ENCODE peak calls at places on chromosome 11, in seven cellular contexts. One of them, this sample, is unnamed. For H3K36me3, the result is how much of the 10 kb centered on the place peaks cover.

GRCh38 chr11:119031912-119032280 is 1.2 kb upstream of the SLC37A4 start:
- DNase-seq in stomach: no peak
- DNase-seq in testis: no peak
- DNase-seq in body of pancreas: no peak
- DNase-seq in transverse colon: no peak
- DNase-seq in HCT116: no peak
- DNase-seq in tibial nerve: no peak
- DNase-seq in this sample: no peak

GRCh38 chr11:131109256-131109655 is 193.0 kb upstream of the SNX19 start:
- DNase-seq in stomach: no peak
- DNase-seq in testis: no peak
- DNase-seq in body of pancreas: no peak
- DNase-seq in transverse colon: no peak
- DNase-seq in HCT116: no peak
- DNase-seq in tibial nerve: no peak
- DNase-seq in this sample: no peak

GRCh38 chr11:105799728-105800462 is 190.0 kb downstream of the GRIA4 start:
- DNase-seq in stomach: no peak
- DNase-seq in testis: no peak
- DNase-seq in body of pancreas: no peak
- DNase-seq in transverse colon: no peak
- DNase-seq in HCT116: no peak
- DNase-seq in tibial nerve: no peak
- DNase-seq in this sample: no peak

GRCh38 chr11:36427079-36427478 is 83.0 kb downstream of the TRAF6 start:
- DNase-seq in stomach: no peak
- DNase-seq in testis: no peak
- DNase-seq in body of pancreas: no peak
- DNase-seq in transverse colon: no peak
- DNase-seq in HCT116: no peak
- DNase-seq in tibial nerve: peak
- DNase-seq in this sample: no peak

GRCh38 chr11:27085115-27085514 is 44.5 kb downstream of the BBOX1 start:
- DNase-seq in stomach: no peak
- DNase-seq in testis: no peak
- DNase-seq in body of pancreas: no peak
- DNase-seq in transverse colon: no peak
- DNase-seq in HCT116: no peak
- DNase-seq in tibial nerve: no peak
- DNase-seq in this sample: no peak

GRCh38 chr11:117345039-117345438 is 17.4 kb downstream of the CEP164 start:
- DNase-seq in stomach: no peak
- DNase-seq in testis: no peak
- DNase-seq in body of pancreas: no peak
- DNase-seq in transverse colon: no peak
- DNase-seq in HCT116: no peak
- DNase-seq in tibial nerve: no peak
- DNase-seq in this sample: no peak

GRCh38 chr11:44604171-44604581 is 38.7 kb downstream of the CD82 start:
- DNase-seq in stomach: no peak
- DNase-seq in testis: no peak
- DNase-seq in body of pancreas: peak
- DNase-seq in transverse colon: no peak
- DNase-seq in HCT116: no peak
- DNase-seq in tibial nerve: no peak
- DNase-seq in this sample: no peak

GRCh38 chr11:33900159-33900855 is 8.4 kb upstream of the LMO2 start:
- DNase-seq in stomach: no peak
- DNase-seq in testis: no peak
- DNase-seq in body of pancreas: no peak
- DNase-seq in transverse colon: no peak
- DNase-seq in HCT116: no peak
- DNase-seq in tibial nerve: no peak
- DNase-seq in this sample: no peak

GRCh38 chr11:43021466-43021865 is 290.3 kb upstream of the API5 start:
- DNase-seq in stomach: no peak
- DNase-seq in testis: peak
- DNase-seq in body of pancreas: no peak
- DNase-seq in transverse colon: no peak
- DNase-seq in HCT116: no peak
- DNase-seq in tibial nerve: no peak
- DNase-seq in this sample: no peak

GRCh38 chr11:74575999-74576398 is 16.4 kb upstream of the POLD3 start:
- DNase-seq in stomach: no peak
- DNase-seq in testis: no peak
- DNase-seq in body of pancreas: no peak
- DNase-seq in transverse colon: no peak
- DNase-seq in HCT116: no peak
- DNase-seq in tibial nerve: no peak
- DNase-seq in this sample: no peak

GRCh38 chr11:60059052-60059451 is 2.6 kb downstream of the MS4A3 start:
- DNase-seq in stomach: no peak
- DNase-seq in testis: no peak
- DNase-seq in body of pancreas: no peak
- DNase-seq in transverse colon: no peak
- DNase-seq in HCT116: no peak
- DNase-seq in tibial nerve: no peak
- DNase-seq in this sample: no peak

GRCh38 chr11:64090811-64091516 is 55.2 kb downstream of the FLRT1 start:
- DNase-seq in stomach: no peak
- DNase-seq in testis: no peak
- DNase-seq in body of pancreas: no peak
- DNase-seq in transverse colon: no peak
- DNase-seq in HCT116: no peak
- DNase-seq in tibial nerve: no peak
- DNase-seq in this sample: no peak

GRCh38 chr11:122038543-122038942 is 77.5 kb downstream of the BLID start:
- DNase-seq in stomach: no peak
- DNase-seq in testis: no peak
- DNase-seq in body of pancreas: no peak
- DNase-seq in transverse colon: no peak
- DNase-seq in HCT116: no peak
- DNase-seq in tibial nerve: no peak
- DNase-seq in this sample: no peak

GRCh38 chr11:67453816-67454732 is 1.1 kb upstream of the CABP4 start:
- DNase-seq in stomach: no peak
- DNase-seq in testis: no peak
- DNase-seq in body of pancreas: no peak
- DNase-seq in transverse colon: no peak
- DNase-seq in HCT116: no peak
- DNase-seq in tibial nerve: no peak
- DNase-seq in this sample: no peak

GRCh38 chr11:91860661-91861060 is 364.0 kb upstream of the FAT3 start:
- DNase-seq in stomach: no peak
- DNase-seq in testis: no peak
- DNase-seq in body of pancreas: no peak
- DNase-seq in transverse colon: no peak
- DNase-seq in HCT116: no peak
- DNase-seq in tibial nerve: no peak
- DNase-seq in this sample: no peak

GRCh38 chr11:17014321-17014773 is at the start of gene PLEKHA7:
- DNase-seq in stomach: peak
- DNase-seq in testis: no peak
- DNase-seq in body of pancreas: peak
- DNase-seq in transverse colon: peak
- DNase-seq in HCT116: no peak
- DNase-seq in tibial nerve: no peak
- DNase-seq in this sample: no peak

GRCh38 chr11:27244900-27245299 is 118.1 kb downstream of the CCDC34 start:
- DNase-seq in stomach: no peak
- DNase-seq in testis: no peak
- DNase-seq in body of pancreas: no peak
- DNase-seq in transverse colon: no peak
- DNase-seq in HCT116: no peak
- DNase-seq in tibial nerve: no peak
- DNase-seq in this sample: no peak

GRCh38 chr11:126497581-126498109 is 142.2 kb downstream of the ST3GAL4 start:
- DNase-seq in stomach: no peak
- DNase-seq in testis: no peak
- DNase-seq in body of pancreas: no peak
- DNase-seq in transverse colon: no peak
- DNase-seq in HCT116: no peak
- DNase-seq in tibial nerve: no peak
- DNase-seq in this sample: no peak

GRCh38 chr11:75495749-75496641 is 29.7 kb downstream of the GDPD5 start:
- DNase-seq in stomach: no peak
- DNase-seq in testis: no peak
- DNase-seq in body of pancreas: no peak
- DNase-seq in transverse colon: no peak
- DNase-seq in HCT116: no peak
- DNase-seq in tibial nerve: no peak
- DNase-seq in this sample: no peak

GRCh38 chr11:87432006-87432405 is 394.3 kb downstream of the TMEM135 start:
- DNase-seq in stomach: no peak
- DNase-seq in testis: peak
- DNase-seq in body of pancreas: no peak
- DNase-seq in transverse colon: no peak
- DNase-seq in HCT116: no peak
- DNase-seq in tibial nerve: no peak
- DNase-seq in this sample: no peak

GRCh38 chr11:57647960-57648776 is 1.5 kb downstream of the YPEL4 start:
- DNase-seq in stomach: no peak
- DNase-seq in testis: no peak
- DNase-seq in body of pancreas: no peak
- DNase-seq in transverse colon: no peak
- DNase-seq in HCT116: no peak
- DNase-seq in tibial nerve: no peak
- DNase-seq in this sample: no peak

GRCh38 chr11:45933846-45934579 is 11.6 kb downstream of the LARGE2 start:
- DNase-seq in stomach: no peak
- DNase-seq in testis: no peak
- DNase-seq in body of pancreas: no peak
- DNase-seq in transverse colon: no peak
- DNase-seq in HCT116: no peak
- DNase-seq in tibial nerve: no peak
- DNase-seq in this sample: no peak

GRCh38 chr11:128497057-128497957 is 90.1 kb downstream of the ETS1 start:
- DNase-seq in stomach: no peak
- DNase-seq in testis: no peak
- DNase-seq in body of pancreas: peak
- DNase-seq in transverse colon: no peak
- DNase-seq in HCT116: peak
- DNase-seq in tibial nerve: peak
- DNase-seq in this sample: no peak

GRCh38 chr11:45409587-45409986 is 123.4 kb upstream of the SYT13 start:
- DNase-seq in stomach: no peak
- DNase-seq in testis: no peak
- DNase-seq in body of pancreas: no peak
- DNase-seq in transverse colon: no peak
- DNase-seq in HCT116: no peak
- DNase-seq in tibial nerve: no peak
- DNase-seq in this sample: no peak

GRCh38 chr11:118939948-118940598 is 14.3 kb upstream of the BCL9L start:
- DNase-seq in stomach: no peak
- DNase-seq in testis: no peak
- DNase-seq in body of pancreas: no peak
- DNase-seq in transverse colon: no peak
- DNase-seq in HCT116: no peak
- DNase-seq in tibial nerve: no peak
- DNase-seq in this sample: no peak

GRCh38 chr11:9357041-9357440 is 27.4 kb upstream of the IPO7 start:
- DNase-seq in stomach: no peak
- DNase-seq in testis: no peak
- DNase-seq in body of pancreas: no peak
- DNase-seq in transverse colon: no peak
- DNase-seq in HCT116: no peak
- DNase-seq in tibial nerve: no peak
- DNase-seq in this sample: no peak

GRCh38 chr11:124919836-124920755 is 1.0 kb downstream of the HEPN1 start:
- DNase-seq in stomach: no peak
- DNase-seq in testis: no peak
- DNase-seq in body of pancreas: no peak
- DNase-seq in transverse colon: no peak
- DNase-seq in HCT116: no peak
- DNase-seq in tibial nerve: no peak
- DNase-seq in this sample: no peak
- H3K36me3 ChIP-seq in stomach: under half
- H3K36me3 ChIP-seq in testis: under half
- H3K36me3 ChIP-seq in body of pancreas: under half
- H3K36me3 ChIP-seq in transverse colon: under half
- H3K36me3 ChIP-seq in HCT116: under half
- H3K36me3 ChIP-seq in tibial nerve: under half
- H3K36me3 ChIP-seq in this sample: under half

GRCh38 chr11:76975513-76975912 is 58.7 kb upstream of the B3GNT6 start:
- DNase-seq in stomach: no peak
- DNase-seq in testis: no peak
- DNase-seq in body of pancreas: no peak
- DNase-seq in transverse colon: no peak
- DNase-seq in HCT116: no peak
- DNase-seq in tibial nerve: no peak
- DNase-seq in this sample: no peak
- H3K4me3 ChIP-seq in stomach: no peak
- H3K4me3 ChIP-seq in testis: no peak
- H3K4me3 ChIP-seq in body of pancreas: no peak
- H3K4me3 ChIP-seq in transverse colon: no peak
- H3K4me3 ChIP-seq in HCT116: no peak
- H3K4me3 ChIP-seq in tibial nerve: no peak
- H3K4me3 ChIP-seq in this sample: no peak

DNA sequence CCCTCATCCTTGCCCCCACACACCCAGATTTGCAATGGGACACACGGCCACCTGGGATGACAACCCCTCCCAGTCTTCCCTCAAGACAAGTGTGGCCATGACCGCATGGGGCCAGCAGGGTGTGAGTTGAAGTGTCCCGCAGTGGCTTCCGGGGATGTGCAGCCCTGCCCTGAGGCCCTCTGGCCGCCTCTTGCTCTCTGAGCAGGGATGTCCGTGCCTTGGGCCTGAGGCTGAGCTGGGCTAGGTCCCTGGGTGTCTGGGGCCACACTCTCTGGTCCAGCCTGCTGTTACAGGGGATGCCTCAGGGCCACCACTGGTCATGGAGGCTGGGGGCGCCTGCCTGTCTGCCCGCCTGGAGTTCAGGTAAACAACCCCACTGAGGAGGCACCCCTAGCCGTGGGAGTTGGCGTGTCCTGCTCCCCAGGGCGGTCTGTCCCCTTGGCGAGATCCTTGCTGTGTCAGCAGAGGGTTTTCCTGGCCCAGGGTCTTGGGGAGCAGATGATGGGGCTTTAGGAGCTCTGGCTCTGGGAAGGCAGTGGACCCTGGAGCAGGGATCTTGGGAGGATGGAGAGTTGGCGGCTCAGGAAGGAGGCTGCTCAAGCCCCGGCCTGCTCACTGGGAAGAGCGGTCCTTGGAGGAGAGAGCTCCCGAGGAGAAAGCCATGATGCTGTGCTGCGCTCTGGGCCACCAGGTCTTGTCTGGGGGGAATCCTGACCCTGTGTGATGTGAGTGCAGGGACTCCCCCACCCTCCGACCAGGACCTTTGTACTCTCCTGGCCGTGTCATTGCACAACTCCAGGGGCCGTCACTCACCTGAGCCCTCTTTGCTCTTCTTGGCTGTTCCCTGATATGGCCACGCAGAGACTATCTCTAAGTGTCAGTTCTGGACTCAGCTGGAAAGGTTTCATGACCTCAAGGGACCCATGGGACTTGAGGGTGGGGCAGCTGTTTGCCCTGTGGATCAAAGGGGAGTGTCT is 67.9 kb downstream of the KCNQ1 start:
- DNase-seq in stomach: peak
- DNase-seq in testis: peak
- DNase-seq in body of pancreas: no peak
- DNase-seq in transverse colon: peak
- DNase-seq in HCT116: no peak
- DNase-seq in tibial nerve: no peak
- DNase-seq in this sample: no peak
- TF ChIP-seq POLR2A in stomach: no peak
- TF ChIP-seq POLR2A in testis: no peak
- TF ChIP-seq POLR2A in body of pancreas: no peak
- TF ChIP-seq POLR2A in transverse colon: no peak
- TF ChIP-seq POLR2A in HCT116: no peak
- TF ChIP-seq POLR2A in tibial nerve: no peak
- TF ChIP-seq POLR2A in this sample: no peak

GRCh38 chr11:72702096-72702495 is 27.9 kb upstream of the PDE2A start:
- DNase-seq in stomach: no peak
- DNase-seq in testis: no peak
- DNase-seq in body of pancreas: no peak
- DNase-seq in transverse colon: no peak
- DNase-seq in HCT116: no peak
- DNase-seq in tibial nerve: no peak
- DNase-seq in this sample: no peak
- H3K36me3 ChIP-seq in stomach: half or more
- H3K36me3 ChIP-seq in testis: under half
- H3K36me3 ChIP-seq in body of pancreas: under half
- H3K36me3 ChIP-seq in transverse colon: under half
- H3K36me3 ChIP-seq in HCT116: under half
- H3K36me3 ChIP-seq in tibial nerve: under half
- H3K36me3 ChIP-seq in this sample: half or more

This sample was measured in esophagus squamous epithelium.